ENCODE peak calls at places on chromosomes 5 and 9, in four cellular contexts. One of them, this sample, is unnamed.

GRCh38 chr9:109229682-109230081 is 62.6 kb upstream of the FRRS1L start:
- DNase-seq in CD8-positive, alpha-beta T cell: no peak
- DNase-seq in A673: no peak
- DNase-seq in tibial nerve: no peak
- DNase-seq in this sample: no peak

GRCh38 chr5:82561786-82562185 is 283.6 kb upstream of the RPS23 start:
- DNase-seq in tibial nerve: no peak
- DNase-seq in CD8-positive, alpha-beta T cell: no peak
- DNase-seq in A673: no peak
- DNase-seq in this sample: no peak

GRCh38 chr5:56129288-56129687 is 103.8 kb downstream of the ANKRD55 start:
- DNase-seq in A673: no peak
- DNase-seq in tibial nerve: no peak
- DNase-seq in CD8-positive, alpha-beta T cell: no peak
- DNase-seq in this sample: no peak

GRCh38 chr9:122131401-122131921 is 28.1 kb downstream of the NDUFA8 start:
- DNase-seq in tibial nerve: no peak
- DNase-seq in A673: no peak
- DNase-seq in CD8-positive, alpha-beta T cell: no peak
- DNase-seq in this sample: no peak

GRCh38 chr9:84699897-84700395 is 30.4 kb downstream of the NTRK2 start:
- DNase-seq in tibial nerve: no peak
- DNase-seq in CD8-positive, alpha-beta T cell: no peak
- DNase-seq in A673: no peak
- DNase-seq in this sample: no peak

GRCh38 chr9:130823435-130823834 is 11.6 kb upstream of the ABL1 start:
- DNase-seq in A673: no peak
- DNase-seq in CD8-positive, alpha-beta T cell: no peak
- DNase-seq in tibial nerve: no peak
- DNase-seq in this sample: no peak

GRCh38 chr9:100074093-100074492 is 24.7 kb downstream of the ERP44 start:
- DNase-seq in tibial nerve: no peak
- DNase-seq in CD8-positive, alpha-beta T cell: no peak
- DNase-seq in A673: no peak
- DNase-seq in this sample: no peak

GRCh38 chr5:103340132-103340531 is 81.6 kb downstream of the MACIR start:
- DNase-seq in tibial nerve: no peak
- DNase-seq in CD8-positive, alpha-beta T cell: no peak
- DNase-seq in A673: no peak
- DNase-seq in this sample: no peak

GRCh38 chr9:99050292-99050911 is 54.5 kb upstream of the TGFBR1 start:
- DNase-seq in CD8-positive, alpha-beta T cell: no peak
- DNase-seq in A673: no peak
- DNase-seq in tibial nerve: no peak
- DNase-seq in this sample: no peak

GRCh38 chr9:136551401-136552116 is 5.7 kb upstream of the NOTCH1 start:
- DNase-seq in CD8-positive, alpha-beta T cell: no peak
- DNase-seq in A673: peak
- DNase-seq in tibial nerve: peak
- DNase-seq in this sample: peak

GRCh38 chr9:77462066-77462465 is 186.1 kb downstream of the GNA14 start:
- DNase-seq in tibial nerve: no peak
- DNase-seq in A673: no peak
- DNase-seq in CD8-positive, alpha-beta T cell: no peak
- DNase-seq in this sample: no peak

GRCh38 chr5:54148858-54149257 is 161.5 kb downstream of the ARL15 start:
- DNase-seq in tibial nerve: no peak
- DNase-seq in CD8-positive, alpha-beta T cell: no peak
- DNase-seq in A673: no peak
- DNase-seq in this sample: no peak

GRCh38 chr9:17627641-17628040 is 48.8 kb downstream of the SH3GL2 start:
- DNase-seq in tibial nerve: no peak
- DNase-seq in A673: no peak
- DNase-seq in CD8-positive, alpha-beta T cell: no peak
- DNase-seq in this sample: no peak

GRCh38 chr9:99199938-99200539 is 21.7 kb downstream of the ALG2 start:
- DNase-seq in A673: no peak
- DNase-seq in CD8-positive, alpha-beta T cell: no peak
- DNase-seq in tibial nerve: no peak
- DNase-seq in this sample: no peak

GRCh38 chr5:337565-338130 is 16.1 kb downstream of the AHRR start:
- DNase-seq in tibial nerve: no peak
- DNase-seq in A673: no peak
- DNase-seq in CD8-positive, alpha-beta T cell: no peak
- DNase-seq in this sample: no peak

GRCh38 chr5:77138981-77139380 is 51.9 kb upstream of the ZBED3 start:
- DNase-seq in CD8-positive, alpha-beta T cell: no peak
- DNase-seq in A673: peak
- DNase-seq in tibial nerve: peak
- DNase-seq in this sample: no peak

GRCh38 chr9:120376101-120376500 is 203.9 kb downstream of the CDK5RAP2 start:
- DNase-seq in CD8-positive, alpha-beta T cell: no peak
- DNase-seq in tibial nerve: no peak
- DNase-seq in A673: no peak
- DNase-seq in this sample: no peak

GRCh38 chr5:122156724-122157325 is 27.5 kb downstream of the ZNF474 start:
- DNase-seq in CD8-positive, alpha-beta T cell: no peak
- DNase-seq in tibial nerve: no peak
- DNase-seq in A673: peak
- DNase-seq in this sample: no peak

GRCh38 chr5:150789431-150789830 is 10.9 kb downstream of the SMIM3 start:
- DNase-seq in A673: no peak
- DNase-seq in tibial nerve: no peak
- DNase-seq in CD8-positive, alpha-beta T cell: no peak
- DNase-seq in this sample: no peak

GRCh38 chr5:58764199-58764598 is 181.3 kb downstream of the RAB3C start:
- DNase-seq in A673: no peak
- DNase-seq in CD8-positive, alpha-beta T cell: no peak
- DNase-seq in tibial nerve: no peak
- DNase-seq in this sample: peak

GRCh38 chr9:97059661-97060060 is 20.7 kb upstream of the CTSV start:
- DNase-seq in A673: no peak
- DNase-seq in CD8-positive, alpha-beta T cell: no peak
- DNase-seq in tibial nerve: no peak
- DNase-seq in this sample: peak

GRCh38 chr9:108356806-108357205 is 499.0 kb downstream of the ACTL7B start:
- DNase-seq in CD8-positive, alpha-beta T cell: no peak
- DNase-seq in tibial nerve: no peak
- DNase-seq in A673: no peak
- DNase-seq in this sample: no peak

GRCh38 chr5:171850354-171850947 is 64.8 kb downstream of the SMIM23 start:
- DNase-seq in tibial nerve: peak
- DNase-seq in A673: peak
- DNase-seq in CD8-positive, alpha-beta T cell: no peak
- DNase-seq in this sample: no peak

GRCh38 chr9:130254753-130255637 is 10.6 kb upstream of the HMCN2 start:
- DNase-seq in A673: no peak
- DNase-seq in tibial nerve: no peak
- DNase-seq in CD8-positive, alpha-beta T cell: no peak
- DNase-seq in this sample: no peak

GRCh38 chr5:154038241-154038603 is 488 bp downstream of the FAM114A2 start:
- DNase-seq in CD8-positive, alpha-beta T cell: no peak
- DNase-seq in A673: no peak
- DNase-seq in tibial nerve: no peak
- DNase-seq in this sample: no peak

GRCh38 chr9:89919171-89919681 is 314.4 kb downstream of the GADD45G start:
- DNase-seq in CD8-positive, alpha-beta T cell: no peak
- DNase-seq in tibial nerve: no peak
- DNase-seq in A673: no peak
- DNase-seq in this sample: no peak

GRCh38 chr9:80811003-80811402 is 878.3 kb downstream of the TLE1 start:
- DNase-seq in tibial nerve: no peak
- DNase-seq in CD8-positive, alpha-beta T cell: no peak
- DNase-seq in A673: no peak
- DNase-seq in this sample: no peak

GRCh38 chr9:120386390-120387131 is 193.4 kb downstream of the CDK5RAP2 start:
- DNase-seq in CD8-positive, alpha-beta T cell: no peak
- DNase-seq in tibial nerve: no peak
- DNase-seq in A673: no peak
- DNase-seq in this sample: no peak

GRCh38 chr5:31196309-31196708 is 2.8 kb downstream of the CDH6 start:
- DNase-seq in tibial nerve: no peak
- DNase-seq in A673: peak
- DNase-seq in CD8-positive, alpha-beta T cell: no peak
- DNase-seq in this sample: no peak

GRCh38 chr9:114849450-114849849 is 43.6 kb upstream of the TNFSF15 start:
- DNase-seq in tibial nerve: no peak
- DNase-seq in CD8-positive, alpha-beta T cell: no peak
- DNase-seq in A673: no peak
- DNase-seq in this sample: no peak

GRCh38 chr5:55694152-55694830 is 17.8 kb downstream of the SLC38A9 start:
- DNase-seq in A673: peak
- DNase-seq in CD8-positive, alpha-beta T cell: no peak
- DNase-seq in tibial nerve: no peak
- DNase-seq in this sample: no peak

GRCh38 chr5:132496631-132497487 is 6.3 kb upstream of the IRF1 start:
- DNase-seq in tibial nerve: peak
- DNase-seq in CD8-positive, alpha-beta T cell: peak
- DNase-seq in A673: peak
- DNase-seq in this sample: no peak

GRCh38 chr5:39449572-39449971 is 24.8 kb upstream of the DAB2 start:
- DNase-seq in A673: no peak
- DNase-seq in tibial nerve: no peak
- DNase-seq in CD8-positive, alpha-beta T cell: no peak
- DNase-seq in this sample: no peak

GRCh38 chr5:150411245-150411979 is 1.3 kb downstream of the CD74 start:
- DNase-seq in CD8-positive, alpha-beta T cell: peak
- DNase-seq in A673: no peak
- DNase-seq in tibial nerve: peak
- DNase-seq in this sample: no peak

GRCh38 chr5:153880094-153880493 is 158.6 kb downstream of the FAM114A2 start:
- DNase-seq in tibial nerve: no peak
- DNase-seq in CD8-positive, alpha-beta T cell: no peak
- DNase-seq in A673: no peak
- DNase-seq in this sample: no peak

GRCh38 chr5:11912-12311 is 80.1 kb upstream of the PLEKHG4B start:
- DNase-seq in A673: no peak
- DNase-seq in tibial nerve: no peak
- DNase-seq in CD8-positive, alpha-beta T cell: no peak
- DNase-seq in this sample: no peak

GRCh38 chr5:95729115-95730010 is 1.8 kb upstream of the RHOBTB3 start:
- DNase-seq in A673: no peak
- DNase-seq in CD8-positive, alpha-beta T cell: no peak
- DNase-seq in tibial nerve: no peak
- DNase-seq in this sample: no peak

GRCh38 chr5:95730011-95730700 is 980 bp upstream of the RHOBTB3 start:
- DNase-seq in CD8-positive, alpha-beta T cell: no peak
- DNase-seq in tibial nerve: no peak
- DNase-seq in A673: no peak
- DNase-seq in this sample: no peak

GRCh38 chr5:95733100-95733499 is 2.0 kb downstream of the RHOBTB3 start:
- DNase-seq in tibial nerve: no peak
- DNase-seq in A673: no peak
- DNase-seq in CD8-positive, alpha-beta T cell: no peak
- DNase-seq in this sample: no peak

GRCh38 chr5:95731571-95732554 is 727 bp downstream of the RHOBTB3 start:
- DNase-seq in A673: peak
- DNase-seq in tibial nerve: peak
- DNase-seq in CD8-positive, alpha-beta T cell: peak
- DNase-seq in this sample: no peak

GRCh38 chr5:95730730-95731570 is at the start of gene RHOBTB3:
- DNase-seq in tibial nerve: peak
- DNase-seq in CD8-positive, alpha-beta T cell: peak
- DNase-seq in A673: peak
- DNase-seq in this sample: no peak
- H3K27ac ChIP-seq in tibial nerve: peak
- H3K27ac ChIP-seq in CD8-positive, alpha-beta T cell: no peak
- H3K27ac ChIP-seq in A673: peak
- H3K27ac ChIP-seq in this sample: peak

GRCh38 chr5:180623411-180623834 is 26.0 kb downstream of the FLT4 start:
- DNase-seq in tibial nerve: no peak
- DNase-seq in A673: peak
- DNase-seq in CD8-positive, alpha-beta T cell: no peak
- DNase-seq in this sample: no peak

GRCh38 chr5:180625125-180625790 is 24.1 kb downstream of the FLT4 start:
- DNase-seq in A673: no peak
- DNase-seq in CD8-positive, alpha-beta T cell: no peak
- DNase-seq in tibial nerve: no peak
- DNase-seq in this sample: no peak

GRCh38 chr5:180622910-180623309 is 26.5 kb downstream of the FLT4 start:
- DNase-seq in A673: no peak
- DNase-seq in CD8-positive, alpha-beta T cell: no peak
- DNase-seq in tibial nerve: no peak
- DNase-seq in this sample: no peak

GRCh38 chr5:180624630-180625029 is 24.8 kb downstream of the FLT4 start:
- DNase-seq in tibial nerve: no peak
- DNase-seq in A673: no peak
- DNase-seq in CD8-positive, alpha-beta T cell: no peak
- DNase-seq in this sample: no peak

DNA sequence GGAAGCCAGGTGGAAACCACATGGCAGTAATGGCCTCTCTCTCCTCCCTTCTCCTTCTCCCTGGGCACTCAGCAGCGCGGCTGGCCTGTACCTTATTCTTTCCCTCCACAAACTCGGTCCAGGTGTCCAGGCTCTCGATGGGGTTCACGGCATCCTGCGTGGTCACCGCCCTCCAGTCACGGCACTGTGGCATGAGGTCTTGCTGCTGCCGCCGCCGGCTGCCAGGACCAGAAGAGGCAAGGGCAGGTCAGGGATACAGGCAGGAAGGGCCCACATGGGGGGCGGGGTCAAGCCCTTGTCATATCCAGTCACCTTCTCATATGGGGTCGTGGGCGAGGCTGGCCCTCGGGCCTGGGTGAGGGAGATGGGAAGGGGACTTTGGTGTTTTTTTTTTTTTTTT is 25.6 kb downstream of the FLT4 start:
- DNase-seq in CD8-positive, alpha-beta T cell: no peak
- DNase-seq in tibial nerve: no peak
- DNase-seq in A673: no peak
- DNase-seq in this sample: no peak
- H3K27ac ChIP-seq in CD8-positive, alpha-beta T cell: no peak
- H3K27ac ChIP-seq in tibial nerve: no peak
- H3K27ac ChIP-seq in A673: peak
- H3K27ac ChIP-seq in this sample: no peak

GRCh38 chr5:81268797-81269196 is 32.6 kb upstream of the ZCCHC9 start:
- DNase-seq in tibial nerve: no peak
- DNase-seq in A673: peak
- DNase-seq in CD8-positive, alpha-beta T cell: no peak
- DNase-seq in this sample: peak
- H3K27ac ChIP-seq in tibial nerve: peak
- H3K27ac ChIP-seq in A673: no peak
- H3K27ac ChIP-seq in CD8-positive, alpha-beta T cell: no peak
- H3K27ac ChIP-seq in this sample: peak

GRCh38 chr5:169142264-169142970 is 158.5 kb downstream of the SLIT3 start:
- DNase-seq in A673: no peak
- DNase-seq in tibial nerve: no peak
- DNase-seq in CD8-positive, alpha-beta T cell: no peak
- DNase-seq in this sample: no peak
- H3K27ac ChIP-seq in A673: no peak
- H3K27ac ChIP-seq in tibial nerve: no peak
- H3K27ac ChIP-seq in CD8-positive, alpha-beta T cell: no peak
- H3K27ac ChIP-seq in this sample: no peak

GRCh38 chr5:160869962-160870521 is 18.0 kb upstream of the ATP10B start:
- DNase-seq in CD8-positive, alpha-beta T cell: no peak
- DNase-seq in tibial nerve: no peak
- DNase-seq in A673: no peak
- DNase-seq in this sample: no peak
- H3K27ac ChIP-seq in CD8-positive, alpha-beta T cell: no peak
- H3K27ac ChIP-seq in tibial nerve: no peak
- H3K27ac ChIP-seq in A673: no peak
- H3K27ac ChIP-seq in this sample: no peak